ENCODE peak calls at places on chromosome 2, in five cellular contexts. One of them, this sample, is unnamed.

GRCh38 chr2:223815186-223815883 is 22.0 kb downstream of the AP1S3 start:
- DNase-seq in retinal pigment epithelial cell: peak; percentile 97
- DNase-seq in IMR-90: peak; percentile 92
- DNase-seq in right atrium auricular region: no peak
- DNase-seq in AG04449: peak; percentile 65
- DNase-seq in this sample: no peak

GRCh38 chr2:42060718-42061619 is 13.1 kb downstream of the PKDCC start:
- DNase-seq in retinal pigment epithelial cell: peak; percentile 42
- DNase-seq in IMR-90: peak; percentile 31
- DNase-seq in right atrium auricular region: no peak
- DNase-seq in AG04449: no peak
- DNase-seq in this sample: no peak

GRCh38 chr2:197198890-197199289 is 111.7 kb downstream of the ANKRD44 start:
- DNase-seq in retinal pigment epithelial cell: no peak
- DNase-seq in IMR-90: no peak
- DNase-seq in right atrium auricular region: peak; percentile 68
- DNase-seq in AG04449: no peak
- DNase-seq in this sample: no peak

GRCh38 chr2:205086689-205087088 is 541.4 kb downstream of the PARD3B start:
- DNase-seq in retinal pigment epithelial cell: no peak
- DNase-seq in IMR-90: peak; percentile 38
- DNase-seq in right atrium auricular region: no peak
- DNase-seq in AG04449: no peak
- DNase-seq in this sample: no peak

GRCh38 chr2:176582990-176583481 is 313.8 kb downstream of the MTX2 start:
- DNase-seq in retinal pigment epithelial cell: peak; percentile 73
- DNase-seq in IMR-90: peak; percentile 97
- DNase-seq in right atrium auricular region: no peak
- DNase-seq in AG04449: peak; percentile 82
- DNase-seq in this sample: no peak

GRCh38 chr2:138247302-138247701 is 254.3 kb upstream of the SPOPL start:
- DNase-seq in retinal pigment epithelial cell: no peak
- DNase-seq in IMR-90: no peak
- DNase-seq in right atrium auricular region: no peak
- DNase-seq in AG04449: no peak
- DNase-seq in this sample: no peak

GRCh38 chr2:55616509-55617159 is 788 bp downstream of the PPP4R3B start:
- DNase-seq in retinal pigment epithelial cell: no peak
- DNase-seq in IMR-90: peak; percentile 68
- DNase-seq in right atrium auricular region: no peak
- DNase-seq in AG04449: no peak
- DNase-seq in this sample: no peak

GRCh38 chr2:175187378-175187777 is 5.9 kb upstream of the ATP5MC3 start:
- DNase-seq in retinal pigment epithelial cell: no peak
- DNase-seq in IMR-90: peak; percentile 11
- DNase-seq in right atrium auricular region: no peak
- DNase-seq in AG04449: no peak
- DNase-seq in this sample: no peak

GRCh38 chr2:31365348-31365747 is 49.2 kb downstream of the XDH start:
- DNase-seq in retinal pigment epithelial cell: no peak
- DNase-seq in IMR-90: no peak
- DNase-seq in right atrium auricular region: no peak
- DNase-seq in AG04449: no peak
- DNase-seq in this sample: no peak

GRCh38 chr2:85957256-85957655 is 68.5 kb upstream of the ST3GAL5 start:
- DNase-seq in retinal pigment epithelial cell: no peak
- DNase-seq in IMR-90: no peak
- DNase-seq in right atrium auricular region: no peak
- DNase-seq in AG04449: no peak
- DNase-seq in this sample: no peak

GRCh38 chr2:217900010-217900779 is 102.6 kb downstream of the TNS1 start:
- DNase-seq in retinal pigment epithelial cell: no peak
- DNase-seq in IMR-90: no peak
- DNase-seq in right atrium auricular region: no peak
- DNase-seq in AG04449: no peak
- DNase-seq in this sample: no peak

GRCh38 chr2:115460008-115460407 is 1017.6 kb downstream of the DPP10 start:
- DNase-seq in retinal pigment epithelial cell: no peak
- DNase-seq in IMR-90: no peak
- DNase-seq in right atrium auricular region: no peak
- DNase-seq in AG04449: no peak
- DNase-seq in this sample: no peak

GRCh38 chr2:73175663-73176204 is 26.6 kb upstream of the NOTO start:
- DNase-seq in retinal pigment epithelial cell: peak; percentile 36
- DNase-seq in IMR-90: peak; percentile 62
- DNase-seq in right atrium auricular region: peak; percentile 82
- DNase-seq in AG04449: no peak
- DNase-seq in this sample: no peak

GRCh38 chr2:98790221-98790620 is 59.3 kb upstream of the MGAT4A start:
- DNase-seq in retinal pigment epithelial cell: no peak
- DNase-seq in IMR-90: no peak
- DNase-seq in right atrium auricular region: no peak
- DNase-seq in AG04449: no peak
- DNase-seq in this sample: no peak

GRCh38 chr2:43576983-43577892 is 18.6 kb downstream of the THADA start:
- DNase-seq in retinal pigment epithelial cell: no peak
- DNase-seq in IMR-90: peak; percentile 84
- DNase-seq in right atrium auricular region: no peak
- DNase-seq in AG04449: peak; percentile 33
- DNase-seq in this sample: no peak

GRCh38 chr2:151756820-151757219 is 22.5 kb upstream of the NEB start:
- DNase-seq in retinal pigment epithelial cell: no peak
- DNase-seq in IMR-90: no peak
- DNase-seq in right atrium auricular region: no peak
- DNase-seq in AG04449: no peak
- DNase-seq in this sample: no peak

GRCh38 chr2:237649541-237650454 is 22.4 kb downstream of the LRRFIP1 start:
- DNase-seq in retinal pigment epithelial cell: no peak
- DNase-seq in IMR-90: no peak
- DNase-seq in right atrium auricular region: no peak
- DNase-seq in AG04449: no peak
- DNase-seq in this sample: no peak

GRCh38 chr2:32564417-32565035 is 63.3 kb upstream of the TTC27 start:
- DNase-seq in retinal pigment epithelial cell: no peak
- DNase-seq in IMR-90: no peak
- DNase-seq in right atrium auricular region: no peak
- DNase-seq in AG04449: no peak
- DNase-seq in this sample: no peak

GRCh38 chr2:109313343-109313742 is 184.3 kb downstream of the SH3RF3 start:
- DNase-seq in retinal pigment epithelial cell: no peak
- DNase-seq in IMR-90: no peak
- DNase-seq in right atrium auricular region: no peak
- DNase-seq in AG04449: no peak
- DNase-seq in this sample: no peak

GRCh38 chr2:37388074-37388473 is 43.6 kb downstream of the QPCT start:
- DNase-seq in retinal pigment epithelial cell: no peak
- DNase-seq in IMR-90: peak; percentile 97
- DNase-seq in right atrium auricular region: no peak
- DNase-seq in AG04449: no peak
- DNase-seq in this sample: no peak

GRCh38 chr2:41206004-41206403 is 754.1 kb upstream of the SLC8A1 start:
- DNase-seq in retinal pigment epithelial cell: no peak
- DNase-seq in IMR-90: no peak
- DNase-seq in right atrium auricular region: no peak
- DNase-seq in AG04449: no peak
- DNase-seq in this sample: no peak

DNA sequence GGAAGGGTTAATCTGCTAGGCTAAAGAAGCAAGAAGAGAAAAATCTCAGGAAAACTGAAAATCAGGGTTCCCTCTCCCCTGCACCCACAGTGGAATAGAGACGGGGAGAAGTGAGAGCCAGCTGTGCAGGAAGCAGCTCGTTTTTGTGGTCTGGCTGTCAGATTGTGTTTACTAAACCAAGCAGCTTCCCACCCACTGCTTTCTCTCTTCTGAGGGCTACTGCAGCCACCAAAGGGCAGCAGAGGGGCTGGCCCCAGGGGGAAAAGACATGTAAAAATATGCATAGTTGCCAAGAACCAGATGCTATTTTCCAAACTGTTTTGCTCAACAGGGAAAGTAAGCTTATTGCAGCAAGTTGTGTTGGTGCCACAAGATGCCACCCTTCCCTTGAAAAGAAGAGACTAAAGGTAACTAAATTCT is 72.6 kb upstream of the THUMPD2 start:
- DNase-seq in retinal pigment epithelial cell: no peak
- DNase-seq in IMR-90: peak; percentile 63
- DNase-seq in right atrium auricular region: no peak
- DNase-seq in AG04449: peak; percentile 21
- DNase-seq in this sample: no peak
- TF ChIP-seq CTCF in retinal pigment epithelial cell: no peak
- TF ChIP-seq CTCF in IMR-90: no peak
- TF ChIP-seq CTCF in right atrium auricular region: no peak
- TF ChIP-seq CTCF in AG04449: peak; percentile 11
- TF ChIP-seq CTCF in this sample: peak; percentile 65

DNA sequence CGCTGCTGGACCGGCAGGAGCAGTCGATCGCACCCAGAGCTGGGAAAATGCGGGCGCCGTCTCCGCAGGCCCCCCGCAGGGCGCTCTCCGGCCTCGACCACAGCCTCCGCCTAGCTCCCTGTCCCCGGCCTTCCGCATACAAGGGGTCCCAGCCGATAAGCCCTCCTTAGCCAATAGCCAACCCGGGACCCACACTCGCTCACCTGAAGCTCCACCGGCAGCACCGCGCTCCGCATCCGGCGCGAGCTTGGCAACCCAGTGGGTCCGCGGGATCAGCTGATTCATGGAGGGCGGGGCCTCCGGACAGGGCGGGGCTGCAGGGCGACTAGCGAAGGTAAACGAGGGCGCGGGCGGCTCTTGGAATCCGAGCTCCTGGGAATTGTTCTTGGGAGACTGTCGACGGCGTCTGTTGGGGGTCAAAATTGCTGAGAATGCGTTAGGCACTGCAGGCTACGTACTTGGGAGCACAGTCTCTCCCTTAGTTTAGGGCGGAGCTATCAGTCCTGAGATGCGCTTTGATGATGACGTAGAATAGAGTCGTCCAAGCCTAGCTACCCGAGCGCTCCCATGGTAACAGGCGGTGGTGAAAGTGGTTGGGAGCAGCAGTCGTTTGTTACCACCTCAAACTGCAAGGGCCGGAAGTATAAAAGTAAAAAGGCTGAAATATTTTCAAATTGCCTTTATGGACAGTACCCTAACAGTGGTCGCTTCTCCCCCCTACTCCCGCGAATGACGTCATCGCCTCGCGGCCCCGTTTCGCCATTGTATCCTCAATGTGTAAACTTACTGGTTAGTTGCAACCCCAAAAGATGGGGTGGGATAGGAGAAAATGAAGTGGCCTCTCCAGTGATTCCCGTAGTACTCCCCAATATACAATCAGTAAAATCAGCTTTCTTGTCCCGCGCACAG is at the start of gene ALS2:
- DNase-seq in retinal pigment epithelial cell: peak; percentile 99
- DNase-seq in IMR-90: peak; percentile 100
- DNase-seq in right atrium auricular region: peak; percentile 96
- DNase-seq in AG04449: peak; percentile 96
- DNase-seq in this sample: peak; percentile 99
- TF ChIP-seq CTCF in retinal pigment epithelial cell: no peak
- TF ChIP-seq CTCF in IMR-90: no peak
- TF ChIP-seq CTCF in right atrium auricular region: no peak
- TF ChIP-seq CTCF in AG04449: no peak
- TF ChIP-seq CTCF in this sample: no peak

GRCh38 chr2:234629596-234629995 is 132.7 kb upstream of the ARL4C start:
- DNase-seq in retinal pigment epithelial cell: no peak
- DNase-seq in IMR-90: peak; percentile 74
- DNase-seq in right atrium auricular region: no peak
- DNase-seq in AG04449: no peak
- DNase-seq in this sample: no peak
- TF ChIP-seq CTCF in retinal pigment epithelial cell: no peak
- TF ChIP-seq CTCF in IMR-90: no peak
- TF ChIP-seq CTCF in right atrium auricular region: no peak
- TF ChIP-seq CTCF in AG04449: no peak
- TF ChIP-seq CTCF in this sample: no peak

GRCh38 chr2:173715483-173715882 is 249.7 kb downstream of the SP3 start:
- DNase-seq in retinal pigment epithelial cell: peak; percentile 30
- DNase-seq in IMR-90: no peak
- DNase-seq in right atrium auricular region: no peak
- DNase-seq in AG04449: no peak
- DNase-seq in this sample: no peak

GRCh38 chr2:173719471-173719870 is 245.7 kb downstream of the SP3 start:
- DNase-seq in retinal pigment epithelial cell: no peak
- DNase-seq in IMR-90: no peak
- DNase-seq in right atrium auricular region: no peak
- DNase-seq in AG04449: no peak
- DNase-seq in this sample: no peak

GRCh38 chr2:173716458-173717052 is 248.6 kb downstream of the SP3 start:
- DNase-seq in retinal pigment epithelial cell: no peak
- DNase-seq in IMR-90: no peak
- DNase-seq in right atrium auricular region: no peak
- DNase-seq in AG04449: no peak
- DNase-seq in this sample: no peak

DNA sequence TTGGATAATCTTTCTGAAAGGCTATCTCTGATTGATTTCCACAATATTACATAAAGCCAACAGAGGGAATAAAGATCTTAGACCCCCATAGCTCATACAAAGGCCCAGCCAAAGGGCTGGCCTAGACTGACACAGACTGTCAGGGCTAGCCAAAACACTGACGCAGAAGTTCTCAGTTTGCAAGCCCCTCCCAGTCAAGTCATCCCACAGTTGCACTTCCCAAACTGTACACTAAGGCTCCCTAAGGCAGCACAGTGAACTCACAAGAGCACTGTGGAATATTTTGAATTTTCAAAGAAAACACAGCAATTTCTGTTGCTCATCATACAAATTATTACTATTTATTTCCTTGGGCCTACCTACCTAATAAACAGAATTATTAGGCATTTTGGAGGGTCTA is 244.9 kb downstream of the SP3 start:
- DNase-seq in retinal pigment epithelial cell: no peak
- DNase-seq in IMR-90: peak; percentile 60
- DNase-seq in right atrium auricular region: no peak
- DNase-seq in AG04449: no peak
- DNase-seq in this sample: no peak
- TF ChIP-seq CTCF in retinal pigment epithelial cell: no peak
- TF ChIP-seq CTCF in IMR-90: peak; percentile 9
- TF ChIP-seq CTCF in right atrium auricular region: no peak
- TF ChIP-seq CTCF in AG04449: no peak
- TF ChIP-seq CTCF in this sample: no peak

DNA sequence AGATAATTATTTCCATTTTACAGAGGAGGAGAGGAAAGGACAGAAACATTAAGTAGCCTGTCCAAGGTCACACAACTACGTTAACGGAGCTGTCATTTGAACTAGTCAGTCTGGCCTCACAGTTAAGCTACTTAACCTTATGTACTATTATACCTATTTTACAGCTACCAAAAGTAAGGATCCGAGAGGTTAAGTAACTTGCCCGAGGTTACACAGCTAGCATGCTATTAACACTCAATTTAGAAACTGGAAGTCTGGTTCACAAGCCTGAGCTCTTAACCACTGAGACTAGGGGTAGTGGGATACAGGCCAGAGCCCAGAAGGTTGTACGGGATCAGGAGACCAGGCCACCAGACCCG is 476 bp downstream of the GLB1L start:
- DNase-seq in retinal pigment epithelial cell: no peak
- DNase-seq in IMR-90: no peak
- DNase-seq in right atrium auricular region: no peak
- DNase-seq in AG04449: no peak
- DNase-seq in this sample: no peak
- TF ChIP-seq CTCF in retinal pigment epithelial cell: no peak
- TF ChIP-seq CTCF in IMR-90: no peak
- TF ChIP-seq CTCF in right atrium auricular region: no peak
- TF ChIP-seq CTCF in AG04449: no peak
- TF ChIP-seq CTCF in this sample: no peak